ENCODE peak calls at places on chromosomes 5 and 9, in eight cellular contexts. O is A549, V is epithelial cell of proximal tubule, M is ascending aorta, T is lower leg skin, C is brain microvascular endothelial cell, D is GM12865, Q is IMR-90. F is an unnamed sample.
A peak's percentile ranks its signal among the peaks of the same experiment; 100 is the strongest.

GRCh38 chr5:126182901-126183695 is 240.1 kb upstream of the GRAMD2B start:
- DNase-seq in Q (no peak), V (no peak), C (no peak), T (peak; percentile 27), D (no peak), O (no peak), M (no peak), F (no peak)

GRCh38 chr5:68960469-68960868 is 133.3 kb upstream of the SLC30A5 start:
- DNase-seq in O (no peak), V (no peak), Q (no peak), D (no peak), M (no peak), C (no peak), T (no peak), F (no peak)

GRCh38 chr9:131291795-131292315 is 2.3 kb downstream of the PLPP7 start:
- DNase-seq in T (no peak), D (no peak), C (no peak), O (no peak), M (no peak), Q (no peak), V (no peak), F (no peak)

GRCh38 chr9:37918665-37919165 is 14.8 kb upstream of the SLC25A51 start:
- DNase-seq in D (no peak), Q (no peak), C (no peak), V (no peak), T (no peak), M (no peak), O (no peak), F (no peak)

GRCh38 chr5:64497390-64497789 is 8.4 kb upstream of the RGS7BP start:
- DNase-seq in D (no peak), Q (peak; percentile 28), V (no peak), O (no peak), T (no peak), M (no peak), C (peak; percentile 73), F (peak; percentile 8)

GRCh38 chr5:106154280-106154716 is 1516.4 kb downstream of the EFNA5 start:
- DNase-seq in V (no peak), Q (no peak), D (no peak), M (no peak), C (no peak), T (no peak), O (no peak), F (no peak)

GRCh38 chr9:86854898-86855523 is 92.3 kb downstream of the GAS1 start:
- DNase-seq in C (peak; percentile 89), D (no peak), M (no peak), O (no peak), T (no peak), V (peak; percentile 55), Q (peak; percentile 96), F (peak; percentile 81)

GRCh38 chr9:137965177-137965795 is 87.7 kb downstream of the CACNA1B start:
- DNase-seq in C (no peak), D (no peak), V (no peak), M (no peak), T (no peak), Q (no peak), O (no peak), F (no peak)

GRCh38 chr5:82657036-82657699 is 379.0 kb upstream of the RPS23 start:
- DNase-seq in T (no peak), C (no peak), D (no peak), O (no peak), V (no peak), M (no peak), Q (no peak), F (no peak)

GRCh38 chr5:124342586-124342985 is 403.9 kb downstream of the ZNF608 start:
- DNase-seq in M (no peak), V (no peak), D (no peak), C (no peak), T (no peak), O (no peak), Q (no peak), F (peak; percentile 4)

GRCh38 chr9:94717656-94718225 is 8.8 kb upstream of the AOPEP start:
- DNase-seq in Q (peak; percentile 54), O (no peak), D (no peak), M (no peak), V (no peak), C (peak; percentile 35), T (no peak), F (peak; percentile 20)

GRCh38 chr9:128187361-128187760 is 4.0 kb downstream of the CIZ1 start:
- DNase-seq in D (no peak), C (no peak), T (no peak), Q (no peak), V (no peak), O (no peak), M (no peak), F (no peak)

GRCh38 chr9:128190516-128191405 is 611 bp downstream of the CIZ1 start:
- DNase-seq in O (no peak), Q (no peak), V (no peak), T (no peak), D (peak; percentile 27), M (no peak), C (no peak), F (peak; percentile 9)

GRCh38 chr9:128191406-128192046 is at the start of gene CIZ1:
- DNase-seq in T (no peak), D (peak; percentile 91), V (no peak), Q (peak; percentile 68), C (peak; percentile 33), M (no peak), O (peak; percentile 84), F (peak; percentile 80)

GRCh38 chr9:128188209-128188608 is 3.2 kb downstream of the CIZ1 start:
- DNase-seq in O (no peak), T (no peak), Q (no peak), V (no peak), D (no peak), C (no peak), M (no peak), F (no peak)

DNA sequence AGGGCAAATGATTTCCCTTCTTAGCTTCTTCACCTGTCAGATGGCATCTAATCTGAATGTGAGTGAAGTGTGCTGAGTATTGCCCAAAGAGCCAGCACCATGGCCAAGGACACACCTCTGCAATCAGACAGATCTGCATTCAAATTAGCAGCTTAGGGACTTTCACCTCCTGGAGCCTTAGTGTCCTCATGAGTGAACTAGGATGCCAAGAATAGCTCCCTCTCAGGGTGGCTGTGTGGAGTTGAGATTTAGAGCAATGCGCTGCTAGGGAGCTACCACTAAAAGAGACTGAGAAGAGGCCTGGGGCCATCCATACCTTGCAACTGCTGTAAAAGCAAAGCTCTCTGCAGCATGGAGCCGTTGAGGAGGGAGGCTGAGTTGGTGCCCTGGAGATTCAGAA is 1.4 kb downstream of the CIZ1 start:
- DNase-seq in Q (no peak), O (no peak), T (no peak), D (peak; percentile 28), C (no peak), M (no peak), V (no peak), F (no peak)
- H3K4me3 ChIP-seq in Q (no peak overlapping the region), O (no peak overlapping the region), T (no peak overlapping the region), D (no peak overlapping the region), C (peak overlapping the region; percentile 77), M (peak overlapping the region; percentile 69), V (peak overlapping the region; percentile 92), F (no peak overlapping the region)

GRCh38 chr5:52657231-52657645 is 130.5 kb upstream of the ITGA1 start:
- DNase-seq in Q (peak; percentile 58), D (peak; percentile 38), T (no peak), C (no peak), V (no peak), O (peak; percentile 8), M (no peak), F (peak; percentile 61)
- TF ChIP-seq CTCF in Q (peak; percentile 61), D (peak; percentile 26), T (no peak), C (peak; percentile 24), V (peak; percentile 44), O (peak; percentile 60), M (peak; percentile 41), F (peak; percentile 41)

DNA sequence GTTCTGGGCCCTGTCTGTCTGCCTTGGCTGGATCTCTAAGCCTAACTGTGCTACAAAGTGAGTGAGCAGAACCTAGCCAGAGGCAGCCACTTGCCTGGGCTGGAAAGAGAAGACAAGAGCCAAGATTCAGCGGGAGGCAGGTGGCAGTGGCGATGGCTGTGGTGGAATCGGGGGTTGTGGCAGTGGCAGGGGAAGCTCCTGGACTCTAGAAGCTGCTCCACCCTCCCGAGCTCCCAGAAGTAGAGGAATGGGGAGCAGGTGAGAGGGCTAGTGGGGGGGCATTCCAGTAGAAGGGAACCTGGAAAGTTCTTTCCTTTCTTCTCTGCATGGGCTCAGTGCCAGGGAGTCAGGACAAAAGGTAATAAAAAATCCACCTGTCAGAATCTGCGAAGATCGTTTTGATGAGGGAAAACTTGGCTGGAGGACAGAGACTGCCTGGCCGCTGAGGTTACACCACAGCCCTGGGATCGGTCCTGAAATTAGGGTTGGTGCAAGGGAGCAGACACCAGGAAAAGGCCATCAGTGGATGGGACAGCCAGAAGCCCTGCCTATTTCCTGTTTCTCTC is 1.7 kb downstream of the CRAT start:
- DNase-seq in M (no peak), Q (no peak), V (no peak), O (no peak), C (no peak), T (peak; percentile 37), D (no peak), F (no peak)
- H3K4me3 ChIP-seq in M (peak overlapping the region; percentile 83), Q (no peak overlapping the region), V (no peak overlapping the region), O (no peak overlapping the region), C (no peak overlapping the region), T (no peak overlapping the region), D (no peak overlapping the region), F (no peak overlapping the region)

GRCh38 chr9:14322211-14323082 is 8.5 kb upstream of the NFIB start:
- DNase-seq in T (peak; percentile 88), V (no peak), O (peak; percentile 80), M (peak; percentile 51), C (peak; percentile 85), Q (peak; percentile 76), D (peak; percentile 90), F (peak; percentile 90)
- TF ChIP-seq CTCF in T (no peak), V (peak; percentile 34), O (peak; percentile 38), M (peak; percentile 47), C (peak; percentile 54), Q (peak; percentile 51), D (peak; percentile 0), F (peak; percentile 49)

GRCh38 chr9:126036881-126037291 is 289.7 kb downstream of the PBX3 start:
- DNase-seq in D (no peak), C (no peak), M (no peak), V (no peak), T (no peak), O (no peak), Q (no peak), F (no peak)
- H3K4me3 ChIP-seq in D (no peak overlapping the region), C (no peak overlapping the region), M (no peak overlapping the region), V (no peak overlapping the region), T (no peak overlapping the region), O (no peak overlapping the region), Q (no peak overlapping the region), F (no peak overlapping the region)

F was measured in fibroblast of villous mesenchyme.